ENCODE peak calls at places on chromosomes 1 and 21, in seven cellular contexts. Z, P, O, R, T, U and Q are unnamed samples.

GRCh38 chr1:47578026-47578861 is 140.4 kb downstream of the FOXD2 start:
- DNase-seq in Z (no peak), P (no peak), O (no peak), R (no peak), T (no peak), U (peak), Q (no peak)

GRCh38 chr1:6145864-6146410 is 34.2 kb downstream of the CHD5 start:
- DNase-seq in Z (no peak), P (no peak), O (no peak), R (no peak), T (no peak), U (no peak), Q (no peak)

GRCh38 chr1:89865498-89866385 is 44.9 kb downstream of the LRRC8D start:
- DNase-seq in Z (no peak), P (peak), O (peak), R (no peak), T (no peak), U (no peak), Q (no peak)

GRCh38 chr1:115242543-115242942 is 95.5 kb downstream of the NGF start:
- DNase-seq in Z (no peak), P (no peak), O (no peak), R (no peak), T (no peak), U (no peak), Q (no peak)

GRCh38 chr1:42145726-42146125 is 7.5 kb upstream of the GUCA2B start:
- DNase-seq in Z (no peak), P (no peak), O (no peak), R (no peak), T (no peak), U (no peak), Q (no peak)

GRCh38 chr21:27813750-27814149 is 846.9 kb upstream of the ADAMTS5 start:
- DNase-seq in Z (no peak), P (no peak), O (no peak), R (no peak), T (no peak), U (peak), Q (no peak)

GRCh38 chr21:44364151-44365053 is 11.0 kb downstream of the TRPM2 start:
- DNase-seq in Z (no peak), P (no peak), O (no peak), R (no peak), T (no peak), U (no peak), Q (no peak)

GRCh38 chr1:175217674-175218073 is 25.1 kb upstream of the KIAA0040 start:
- DNase-seq in Z (no peak), P (no peak), O (no peak), R (no peak), T (no peak), U (no peak), Q (no peak)

GRCh38 chr1:228455715-228456114 is 31.5 kb upstream of the RNF187 start:
- DNase-seq in Z (no peak), P (no peak), O (no peak), R (no peak), T (no peak), U (no peak), Q (no peak)

GRCh38 chr21:32209580-32209979 is 69.3 kb downstream of the MIS18A start:
- DNase-seq in Z (no peak), P (no peak), O (no peak), R (no peak), T (no peak), U (no peak), Q (no peak)

GRCh38 chr1:156421062-156421938 is 52.3 kb downstream of the RHBG start:
- DNase-seq in Z (peak), P (peak), O (peak), R (peak), T (no peak), U (peak), Q (no peak)
- TF ChIP-seq POLR2AphosphoS5 in Z (no peak), P (peak), O (no peak), R (peak), T (no peak), U (peak), Q (no peak)

GRCh38 chr1:220815409-220815808 is 28.7 kb downstream of the MTARC1 start:
- DNase-seq in Z (no peak), P (no peak), O (no peak), R (no peak), T (no peak), U (no peak), Q (no peak)

GRCh38 chr1:220818421-220819173 is 31.9 kb downstream of the MTARC1 start:
- DNase-seq in Z (no peak), P (no peak), O (peak), R (no peak), T (no peak), U (peak), Q (no peak)

GRCh38 chr1:220824031-220824989 is 37.6 kb downstream of the MTARC1 start:
- DNase-seq in Z (no peak), P (no peak), O (no peak), R (no peak), T (no peak), U (no peak), Q (no peak)

GRCh38 chr1:220817907-220818306 is 31.2 kb downstream of the MTARC1 start:
- DNase-seq in Z (no peak), P (no peak), O (no peak), R (no peak), T (no peak), U (no peak), Q (no peak)

GRCh38 chr1:220819627-220820026 is 32.9 kb downstream of the MTARC1 start:
- DNase-seq in Z (no peak), P (no peak), O (no peak), R (no peak), T (no peak), U (no peak), Q (no peak)
- TF ChIP-seq POLR2AphosphoS5 in Z (no peak), P (no peak), O (no peak), R (no peak), T (no peak), U (peak), Q (no peak)

DNA sequence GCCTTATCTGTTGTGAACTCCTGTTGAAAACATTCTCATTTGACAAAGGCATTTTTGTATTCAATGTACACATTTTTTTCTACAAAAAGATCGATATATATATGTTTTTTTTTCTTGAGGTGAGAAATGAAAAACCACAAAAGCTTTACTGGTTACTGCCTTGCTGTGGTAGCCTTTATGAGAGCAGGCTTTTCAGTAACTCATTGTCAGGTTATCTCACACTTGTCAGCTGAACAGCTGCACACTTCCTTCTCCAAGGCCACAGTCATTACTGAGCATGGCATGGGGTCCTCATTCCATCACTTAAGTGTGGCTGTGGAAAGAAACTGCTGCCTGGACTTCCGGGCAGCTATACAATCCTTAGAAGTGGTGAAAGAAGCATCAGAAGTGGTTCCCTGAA is 169.3 kb upstream of the ZP4 start:
- DNase-seq in Z (no peak), P (no peak), O (no peak), R (no peak), T (no peak), U (no peak), Q (no peak)
- TF ChIP-seq POLR2AphosphoS5 in Z (no peak), P (no peak), O (no peak), R (no peak), T (no peak), U (no peak), Q (no peak)

GRCh38 chr1:31924839-31925238 is 13.3 kb downstream of the PTP4A2 start:
- DNase-seq in Z (no peak), P (no peak), O (peak), R (no peak), T (no peak), U (no peak), Q (no peak)

GRCh38 chr1:31927661-31927980 is 10.5 kb downstream of the PTP4A2 start:
- DNase-seq in Z (no peak), P (no peak), O (no peak), R (no peak), T (no peak), U (no peak), Q (no peak)

GRCh38 chr1:31926252-31926651 is 11.9 kb downstream of the PTP4A2 start:
- DNase-seq in Z (no peak), P (no peak), O (no peak), R (no peak), T (no peak), U (no peak), Q (no peak)

GRCh38 chr1:31923905-31924304 is 14.3 kb downstream of the PTP4A2 start:
- DNase-seq in Z (no peak), P (no peak), O (no peak), R (no peak), T (no peak), U (no peak), Q (no peak)

GRCh38 chr1:31926846-31927660 is 11.1 kb downstream of the PTP4A2 start:
- DNase-seq in Z (no peak), P (no peak), O (no peak), R (no peak), T (no peak), U (no peak), Q (no peak)
- TF ChIP-seq POLR2AphosphoS5 in Z (no peak), P (no peak), O (no peak), R (no peak), T (no peak), U (no peak), Q (no peak)

DNA sequence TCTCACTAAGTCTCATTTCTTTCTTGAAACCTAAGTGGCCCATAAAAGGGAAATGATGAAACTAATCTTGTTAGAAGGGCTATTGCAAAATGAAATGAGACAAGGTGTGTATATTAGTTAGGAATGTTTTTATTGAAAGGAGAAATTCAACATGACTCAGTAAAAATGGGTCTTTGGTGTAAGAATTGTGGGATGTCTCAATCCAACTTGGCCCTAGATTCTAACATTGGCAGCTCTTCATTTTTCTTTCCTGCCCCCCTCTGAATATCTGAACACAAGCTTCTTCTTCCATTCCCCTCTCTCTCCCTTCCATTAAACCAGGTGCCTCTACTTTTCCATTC is 26.8 kb upstream of the TARBP1 start:
- DNase-seq in Z (no peak), P (no peak), O (no peak), R (no peak), T (no peak), U (no peak), Q (no peak)
- TF ChIP-seq POLR2AphosphoS5 in Z (no peak), P (no peak), O (no peak), R (no peak), T (no peak), U (no peak), Q (no peak)

DNA sequence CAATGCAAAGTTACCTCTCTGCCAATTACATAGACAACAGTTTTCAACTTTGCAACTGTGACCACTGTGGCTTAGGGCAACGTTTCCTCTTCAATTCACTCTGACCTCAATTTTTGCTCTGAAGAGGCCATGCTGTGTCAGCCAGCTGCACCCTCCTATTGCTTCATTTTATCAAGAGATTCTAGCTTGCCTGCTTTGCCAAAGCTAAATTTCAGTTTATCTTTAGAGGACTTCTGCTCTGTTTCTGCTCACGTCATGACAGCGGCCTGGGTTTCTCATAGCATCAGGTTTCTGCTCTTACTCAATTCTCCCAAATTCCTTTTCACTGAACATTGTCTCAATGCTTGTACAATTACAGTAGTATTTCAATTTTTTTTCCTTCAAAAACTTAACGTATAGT is 154.6 kb downstream of the PLA2G4A start:
- DNase-seq in Z (no peak), P (no peak), O (no peak), R (no peak), T (no peak), U (peak), Q (no peak)
- TF ChIP-seq POLR2AphosphoS5 in Z (no peak), P (no peak), O (no peak), R (no peak), T (no peak), U (peak), Q (no peak)